ENCODE peak calls at places on chromosomes 2 and 18, in four cellular contexts. Y, P, X and S are unnamed samples.

GRCh38 chr2:179273461-179273962 is 8.9 kb upstream of the SESTD1 start:
- DNase-seq in Y (no peak), P (no peak), X (no peak), S (no peak)

GRCh38 chr2:60414731-60415130 is 138.7 kb downstream of the BCL11A start:
- DNase-seq in Y (no peak), P (no peak), X (no peak), S (peak)

GRCh38 chr18:6057604-6058003 is 162.3 kb upstream of the TMEM200C start:
- DNase-seq in Y (no peak), P (no peak), X (no peak), S (no peak)

GRCh38 chr18:44816449-44816848 is 135.8 kb downstream of the SETBP1 start:
- DNase-seq in Y (no peak), P (no peak), X (no peak), S (no peak)

GRCh38 chr2:232869138-232870001 is 694 bp upstream of the SNORC start:
- DNase-seq in Y (no peak), P (no peak), X (peak), S (no peak)

GRCh38 chr18:50162486-50163304 is 32.3 kb downstream of the MYO5B start:
- DNase-seq in Y (no peak), P (no peak), X (no peak), S (no peak)

GRCh38 chr2:231642631-231643493 is 50.2 kb downstream of the TEX44 start:
- DNase-seq in Y (peak), P (peak), X (peak), S (peak)

GRCh38 chr2:47013383-47013782 is 97.8 kb upstream of the MCFD2 start:
- DNase-seq in Y (no peak), P (no peak), X (no peak), S (no peak)

GRCh38 chr2:101560780-101561315 is 85.9 kb upstream of the RFX8 start:
- DNase-seq in Y (no peak), P (no peak), X (no peak), S (no peak)

DNA sequence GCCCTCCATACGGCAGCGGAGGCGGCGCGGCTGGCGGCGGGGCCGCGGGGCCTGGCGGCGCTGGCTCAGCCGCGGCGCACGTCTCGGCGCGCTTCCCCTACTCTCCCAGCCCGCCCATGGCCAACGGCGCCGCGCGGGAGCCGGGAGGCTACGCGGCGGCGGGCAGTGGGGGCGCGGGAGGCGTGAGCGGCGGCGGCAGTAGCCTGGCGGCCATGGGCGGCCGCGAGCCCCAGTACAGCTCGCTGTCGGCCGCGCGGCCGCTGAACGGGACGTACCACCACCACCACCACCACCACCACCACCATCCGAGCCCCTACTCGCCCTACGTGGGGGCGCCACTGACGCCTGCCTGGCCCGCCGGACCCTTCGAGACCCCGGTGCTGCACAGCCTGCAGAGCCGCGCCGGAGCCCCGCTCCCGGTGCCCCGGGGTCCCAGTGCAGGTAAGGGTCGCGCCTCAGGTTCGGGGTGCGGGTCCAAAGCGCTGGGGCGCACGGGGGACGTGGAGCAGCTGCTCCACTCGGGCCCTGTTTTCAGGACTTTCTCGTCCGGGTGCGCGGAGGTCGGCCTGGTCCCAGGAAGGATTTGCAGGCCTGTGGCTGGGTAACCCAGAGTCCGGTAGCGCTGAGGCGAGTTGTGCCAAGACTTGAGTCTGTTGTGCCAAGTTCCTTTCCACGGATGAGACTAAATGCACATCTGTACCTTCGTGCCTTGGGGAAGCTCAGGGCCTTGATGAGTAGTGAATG is 2.6 kb downstream of the GATA6 start:
- DNase-seq in Y (no peak), P (no peak), X (no peak), S (no peak)
- TF ChIP-seq POLR2A in Y (no peak), P (no peak), X (no peak), S (no peak)

DNA sequence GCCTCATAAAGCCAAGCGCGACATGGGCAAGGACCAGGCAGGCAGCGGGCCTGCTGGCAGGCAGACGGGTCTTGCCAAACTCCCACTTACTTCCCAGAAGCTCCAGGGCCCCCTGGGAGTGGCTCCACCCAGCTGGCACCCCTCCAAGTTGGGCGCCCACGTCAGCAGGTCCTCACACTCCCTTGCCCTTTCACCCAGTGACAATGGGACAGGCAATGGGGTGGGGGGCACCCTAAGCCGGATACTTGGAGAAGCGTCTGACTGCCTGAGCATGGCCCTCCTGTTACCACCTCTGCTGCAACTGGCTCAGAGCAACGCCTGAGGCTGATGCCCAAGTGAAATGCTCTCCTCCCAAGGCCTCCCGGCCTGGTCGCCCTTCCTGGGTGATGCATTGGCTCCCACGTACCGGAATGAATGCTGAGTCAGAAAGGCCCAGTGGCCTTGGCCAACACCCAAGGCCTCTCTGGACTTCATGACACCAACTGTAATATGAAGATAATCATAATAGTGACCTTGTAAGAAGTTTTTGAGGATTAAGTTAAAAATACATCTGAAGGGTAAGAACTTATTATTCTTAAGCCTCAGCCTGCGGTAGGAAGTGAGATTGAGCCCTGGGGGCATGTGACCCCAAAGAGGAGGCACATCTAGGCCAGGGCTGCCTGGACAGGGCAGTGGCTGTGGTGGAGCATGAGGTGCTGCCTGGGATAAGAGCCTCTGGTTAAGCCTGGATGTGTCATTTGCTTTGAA is 31.7 kb downstream of the KCNK3 start:
- DNase-seq in Y (peak), P (peak), X (peak), S (peak)
- TF ChIP-seq POLR2A in Y (peak), P (no peak), X (no peak), S (no peak)

DNA sequence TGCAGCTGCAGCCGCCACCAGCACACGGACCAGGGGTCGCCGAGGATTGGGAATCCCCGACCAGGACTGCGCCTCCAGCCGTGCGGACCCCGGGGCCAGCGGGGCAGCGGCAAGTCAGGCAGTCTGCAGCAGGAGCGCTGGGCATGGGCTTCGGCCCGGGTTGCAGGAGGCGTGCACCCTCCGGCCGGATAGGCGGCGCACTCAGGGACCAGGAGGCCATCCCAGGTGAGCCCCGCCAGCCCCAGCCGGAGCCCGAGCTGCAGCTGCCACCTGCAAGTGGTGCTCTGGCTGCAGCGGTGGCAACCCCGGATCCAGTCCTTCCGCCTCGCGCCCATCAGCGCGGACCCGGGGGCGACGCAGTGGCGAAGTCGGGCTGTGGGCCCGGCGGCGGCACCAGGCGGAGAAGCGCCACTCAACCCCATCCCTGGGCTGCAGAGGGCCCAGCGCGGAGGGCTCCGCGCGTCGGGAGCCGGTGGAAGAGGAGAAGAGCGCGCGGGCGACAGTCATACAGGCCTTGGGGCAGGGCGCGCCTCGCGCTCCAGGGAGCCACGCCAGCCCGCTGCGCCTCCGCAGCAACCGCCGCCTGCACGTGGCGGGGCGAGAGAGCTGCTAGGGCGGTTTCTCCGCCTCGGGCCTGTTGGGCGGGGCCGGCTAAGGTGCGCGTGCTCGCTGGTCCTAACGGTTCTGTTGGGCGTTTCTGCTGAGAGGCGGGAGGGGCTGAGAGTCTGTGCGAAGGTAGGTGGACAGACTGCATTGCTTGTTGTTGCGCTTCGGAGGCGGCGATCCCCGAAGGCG is 73.9 kb downstream of the RPIA start:
- DNase-seq in Y (no peak), P (no peak), X (no peak), S (peak)
- TF ChIP-seq POLR2A in Y (no peak), P (no peak), X (no peak), S (peak)

DNA sequence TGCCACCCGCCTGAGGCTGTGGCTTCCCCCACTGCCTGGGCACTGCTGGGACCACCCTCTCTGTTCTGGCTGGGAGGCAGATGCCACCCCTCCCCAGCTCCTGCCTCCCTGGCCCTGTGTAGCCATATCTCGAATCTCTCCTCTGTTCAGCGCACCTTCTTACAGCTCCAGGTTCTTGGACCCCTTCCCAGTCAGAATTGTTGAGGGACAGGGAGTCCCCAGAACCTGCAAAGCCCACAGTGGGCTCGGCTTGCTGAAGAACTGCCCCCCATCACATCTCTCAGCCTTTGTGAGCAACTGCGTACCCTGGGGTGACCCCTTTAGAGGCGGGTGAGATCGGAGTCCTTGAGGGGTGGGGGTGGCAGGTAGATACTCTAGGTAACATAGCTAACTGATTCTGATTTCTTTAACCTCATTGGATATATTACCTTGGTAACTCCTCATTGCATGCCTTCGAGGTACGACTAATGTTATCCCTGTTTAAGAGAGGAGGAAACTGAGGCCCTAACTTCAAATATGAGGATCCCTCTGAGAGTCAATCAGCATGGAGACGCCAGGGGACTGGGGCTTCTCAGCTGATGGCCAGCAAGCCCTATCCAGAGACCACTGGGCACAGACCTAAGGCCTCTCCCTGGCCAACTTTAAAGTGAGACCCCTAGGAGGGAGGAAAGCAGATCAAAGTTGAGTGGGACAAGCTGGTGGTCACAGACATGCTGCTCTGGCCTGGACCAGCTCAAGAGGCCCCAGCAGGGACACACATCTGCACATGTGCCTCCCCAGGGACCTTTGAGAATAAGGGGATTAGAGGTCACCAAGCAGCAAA is 101.3 kb downstream of the CAPN13 start:
- DNase-seq in Y (no peak), P (no peak), X (no peak), S (no peak)
- TF ChIP-seq POLR2A in Y (no peak), P (no peak), X (no peak), S (no peak)

GRCh38 chr2:70095833-70096670 is 8.8 kb downstream of the PCBP1 start:
- DNase-seq in Y (no peak), P (no peak), X (peak), S (no peak)

GRCh38 chr2:70091816-70092215 is 4.5 kb downstream of the PCBP1 start:
- DNase-seq in Y (no peak), P (no peak), X (no peak), S (no peak)

GRCh38 chr2:70098032-70098431 is 10.8 kb downstream of the PCBP1 start:
- DNase-seq in Y (no peak), P (no peak), X (no peak), S (no peak)

GRCh38 chr2:70094171-70094977 is 7.1 kb downstream of the PCBP1 start:
- DNase-seq in Y (no peak), P (peak), X (peak), S (no peak)

DNA sequence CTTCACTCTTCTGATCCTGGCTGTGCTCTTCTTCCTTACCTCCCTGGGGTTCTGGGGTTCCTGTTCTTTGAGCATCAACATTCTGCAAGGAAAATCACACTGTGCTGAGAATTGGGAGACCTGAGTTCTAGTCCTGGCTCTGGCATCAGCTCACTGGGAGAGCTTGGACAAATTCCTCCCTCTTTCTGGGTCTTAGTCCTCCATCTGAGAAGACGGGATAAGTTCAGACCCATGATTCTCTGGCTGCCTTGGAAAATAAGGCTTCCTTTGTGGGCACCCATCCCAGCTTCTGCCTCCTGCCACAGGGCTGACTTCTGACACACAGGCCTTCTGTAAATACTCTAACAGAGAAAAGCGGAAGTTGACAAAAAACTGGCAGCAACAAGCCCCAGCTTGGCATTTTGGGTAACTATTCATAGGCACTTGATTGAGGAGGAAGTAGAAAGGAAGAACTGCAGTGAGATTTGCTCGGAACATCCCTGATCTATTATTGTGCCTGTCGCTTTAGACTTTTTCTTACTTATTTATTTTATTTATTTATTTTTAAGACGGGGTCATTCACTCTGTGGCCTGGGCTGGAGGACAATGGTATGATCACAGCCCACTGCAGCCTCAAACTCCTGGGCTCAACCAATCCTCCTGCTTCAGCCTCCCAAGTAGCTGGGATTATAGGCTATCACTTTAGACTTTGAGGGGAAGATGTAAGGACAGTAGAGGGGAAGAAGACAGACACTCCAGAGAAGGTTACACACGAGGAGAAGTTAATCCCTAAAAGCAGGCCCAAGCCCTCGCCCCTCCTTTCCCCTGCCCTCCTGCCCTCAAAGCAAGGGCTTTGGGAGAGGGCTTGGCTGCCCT is 7.9 kb downstream of the PCBP1 start:
- DNase-seq in Y (no peak), P (peak), X (peak), S (peak)
- TF ChIP-seq POLR2A in Y (no peak), P (peak), X (no peak), S (peak)